ENCODE peak calls at places on chromosomes 16 and 17, in nine cellular contexts. Y is left ventricle myocardium superior, B is NCI-H460, U is NCI-H1694 treated with DMSO at 0.1 percent for 48 hours, I is neuronal stem cell, T is DMS153, V is psoas muscle, A is uterus, P is neural progenitor cell. Z is an unnamed sample.

GRCh38 chr17:45309400-45309799 is 7.4 kb downstream of the MAP3K14 start:
- DNase-seq in U (no peak), Y (no peak), B (no peak), I (no peak), T (no peak), A (no peak), P (no peak), V (no peak), Z (no peak)

GRCh38 chr16:72072514-72073342 is 9.7 kb downstream of the HPR start:
- DNase-seq in A (no peak), I (no peak), V (no peak), P (peak), B (no peak), U (no peak), T (no peak), Y (no peak), Z (peak)

GRCh38 chr17:73005360-73005759 is 87.1 kb downstream of the SLC39A11 start:
- DNase-seq in A (no peak), T (no peak), Y (no peak), I (no peak), V (no peak), P (no peak), B (no peak), U (no peak), Z (no peak)

GRCh38 chr17:57985675-57985974 is 2.4 kb downstream of the VEZF1 start:
- DNase-seq in U (no peak), A (no peak), B (no peak), Y (no peak), I (no peak), V (no peak), T (no peak), P (no peak), Z (no peak)

GRCh38 chr16:54142787-54143186 is 143.8 kb downstream of the IRX3 start:
- DNase-seq in Y (no peak), T (no peak), I (no peak), V (no peak), A (no peak), P (no peak), U (no peak), B (no peak), Z (no peak)

GRCh38 chr16:79823644-79824043 is 223.1 kb upstream of the MAF start:
- DNase-seq in V (no peak), T (no peak), A (no peak), U (no peak), I (no peak), B (peak), P (no peak), Y (no peak), Z (no peak)

GRCh38 chr17:57679356-57679755 is 65.7 kb downstream of the CCDC182 start:
- DNase-seq in Y (no peak), P (no peak), A (no peak), V (no peak), U (no peak), T (no peak), I (no peak), B (no peak), Z (no peak)

GRCh38 chr17:51372345-51373004 is 112.1 kb downstream of the UTP18 start:
- DNase-seq in Y (no peak), B (peak), U (no peak), A (no peak), V (no peak), T (no peak), P (peak), I (no peak), Z (no peak)

GRCh38 chr17:2929881-2930533 is 133.4 kb downstream of the OR1D5 start:
- DNase-seq in V (no peak), B (peak), P (peak), Y (peak), U (peak), I (peak), A (no peak), T (no peak), Z (no peak)

GRCh38 chr16:51313204-51313603 is 162.1 kb upstream of the SALL1 start:
- DNase-seq in Y (no peak), U (no peak), I (no peak), T (peak), A (no peak), V (no peak), B (no peak), P (no peak), Z (no peak)

GRCh38 chr16:27199235-27199586 is 4.1 kb upstream of the KDM8 start:
- DNase-seq in I (no peak), B (no peak), P (no peak), Y (no peak), V (no peak), T (no peak), U (no peak), A (no peak), Z (no peak)

GRCh38 chr16:1333854-1334719 is 642 bp downstream of the BAIAP3 start:
- DNase-seq in Y (no peak), P (peak), T (no peak), I (no peak), V (no peak), A (no peak), B (no peak), U (no peak), Z (no peak)

GRCh38 chr17:49906511-49907136 is 58.8 kb upstream of the TAC4 start:
- DNase-seq in I (no peak), P (no peak), A (no peak), B (no peak), U (no peak), V (no peak), Y (no peak), T (no peak), Z (no peak)

GRCh38 chr16:2513405-2514332 is at the start of gene ATP6V0C:
- DNase-seq in T (peak), U (peak), A (peak), Y (peak), B (peak), I (peak), P (peak), V (peak), Z (peak)

GRCh38 chr16:57146735-57147134 is 39.1 kb downstream of the PSME3IP1 start:
- DNase-seq in T (no peak), I (no peak), P (peak), A (no peak), B (no peak), V (no peak), Y (no peak), U (no peak), Z (no peak)

GRCh38 chr17:74457146-74457819 is 9.2 kb upstream of the CD300A start:
- DNase-seq in V (peak), T (peak), Y (peak), A (peak), B (peak), I (peak), P (peak), U (peak), Z (peak)

GRCh38 chr17:7440823-7441174 is 1.5 kb downstream of the FGF11 start:
- DNase-seq in U (no peak), P (peak), Y (peak), I (no peak), A (peak), V (peak), B (no peak), T (no peak), Z (peak)